ENCODE peak calls at places on chromosomes 16 and 17, in ten cellular contexts. D is GM20000, Q is upper lobe of right lung, H is A549, N is astrocyte of the spinal cord, Y is natural killer cell, T is choroid plexus epithelial cell, B is uterus, O is transverse colon, Z is tibial nerve. F is an unnamed sample.

GRCh38 chr17:81328925-81329278 is 33.8 kb upstream of the SLC38A10 start:
- DNase-seq in N (no peak), Q (no peak), H (peak), O (no peak), Z (no peak), B (no peak), Y (no peak), D (no peak), T (no peak), F (no peak)

GRCh38 chr17:29929006-29929543 is 953 bp downstream of the SSH2 start:
- DNase-seq in T (peak), O (peak), H (peak), Z (no peak), D (no peak), Y (no peak), Q (no peak), B (peak), N (peak), F (no peak)

GRCh38 chr16:2475413-2476344 is 752 bp downstream of the TBC1D24 start:
- DNase-seq in T (no peak), Q (peak), O (peak), Z (no peak), B (no peak), N (no peak), Y (no peak), H (no peak), D (peak), F (no peak)

GRCh38 chr16:80718480-80719220 is 85.7 kb downstream of the CDYL2 start:
- DNase-seq in H (no peak), D (no peak), T (peak), Y (no peak), Z (no peak), B (no peak), Q (no peak), O (no peak), N (peak), F (no peak)

GRCh38 chr16:87317766-87318121 is 552 bp upstream of the C16orf95 start:
- DNase-seq in Y (no peak), Q (peak), D (peak), B (peak), T (peak), H (peak), Z (no peak), O (peak), N (no peak), F (no peak)

GRCh38 chr17:27493088-27493487 is 36.8 kb downstream of the KSR1 start:
- DNase-seq in H (no peak), Q (no peak), Z (no peak), B (no peak), D (no peak), T (no peak), N (no peak), O (no peak), Y (no peak), F (no peak)

GRCh38 chr16:2799852-2800226 is 1.6 kb downstream of the PRSS41 start:
- DNase-seq in Z (no peak), N (no peak), O (peak), Q (peak), H (peak), B (no peak), T (peak), D (no peak), Y (no peak), F (no peak)

GRCh38 chr16:4392382-4393242 is 21.0 kb downstream of the VASN start:
- DNase-seq in N (peak), B (peak), O (no peak), Y (no peak), Z (no peak), D (no peak), T (peak), Q (no peak), H (no peak), F (peak)

GRCh38 chr17:69857412-69857835 is 217.6 kb upstream of the KCNJ16 start:
- DNase-seq in B (no peak), D (no peak), N (peak), Z (no peak), T (peak), O (no peak), Y (no peak), Q (no peak), H (peak), F (no peak)

GRCh38 chr16:1723450-1724147 is 17.6 kb downstream of the MAPK8IP3 start:
- DNase-seq in T (peak), O (peak), Q (no peak), H (peak), B (no peak), D (peak), Y (no peak), Z (peak), N (peak), F (no peak)

GRCh38 chr17:65074778-65075250 is 18.3 kb upstream of the GNA13 start:
- DNase-seq in H (peak), N (no peak), D (no peak), Y (no peak), B (peak), Q (peak), T (peak), O (peak), Z (no peak), F (peak)

GRCh38 chr16:149024-149675 is 3.3 kb upstream of the HBZ start:
- DNase-seq in T (peak), Y (no peak), D (no peak), Q (no peak), Z (no peak), H (no peak), N (peak), O (no peak), B (no peak), F (no peak)

GRCh38 chr17:68290955-68291835 is at the start of the genes ARSG and SLC16A6:
- DNase-seq in H (peak), Z (no peak), Q (peak), Y (peak), B (no peak), N (peak), D (peak), O (peak), T (peak), F (peak)

GRCh38 chr16:57358527-57359095 is at the start of gene CCL22:
- DNase-seq in Q (no peak), T (no peak), O (no peak), D (peak), N (no peak), B (no peak), Y (no peak), Z (no peak), H (no peak), F (no peak)

GRCh38 chr17:1617620-1618174 is 10.9 kb downstream of the SLC43A2 start:
- DNase-seq in Y (no peak), O (peak), D (no peak), Z (peak), H (peak), N (peak), T (peak), Q (no peak), B (peak), F (no peak)

GRCh38 chr17:50831430-50832064 is 3.8 kb upstream of the WFIKKN2 start:
- DNase-seq in Z (no peak), O (no peak), B (no peak), Q (no peak), N (no peak), H (no peak), Y (no peak), T (peak), D (no peak), F (no peak)

GRCh38 chr17:65278050-65278819 is 141.1 kb downstream of the RGS9 start:
- DNase-seq in N (peak), Z (no peak), Y (no peak), D (no peak), Q (no peak), H (peak), B (no peak), O (peak), T (peak), F (peak)

GRCh38 chr17:37067555-37068111 is 118.9 kb downstream of the AATF start:
- DNase-seq in Q (no peak), N (peak), Z (no peak), O (peak), Y (no peak), D (no peak), H (peak), B (no peak), T (peak), F (no peak)

GRCh38 chr17:13638855-13639458 is 37.2 kb upstream of the HS3ST3A1 start:
- DNase-seq in D (no peak), B (no peak), Z (no peak), O (no peak), Q (no peak), Y (no peak), H (no peak), N (peak), T (peak), F (no peak)

GRCh38 chr16:17607075-17607509 is 136.3 kb upstream of the XYLT1 start:
- DNase-seq in T (no peak), N (no peak), B (no peak), H (no peak), Y (no peak), Z (no peak), D (no peak), O (no peak), Q (no peak), F (no peak)

GRCh38 chr16:72928089-72928981 is 119.6 kb downstream of the ZFHX3 start:
- DNase-seq in Z (no peak), B (no peak), N (no peak), D (no peak), T (no peak), Y (no peak), O (no peak), H (no peak), Q (no peak), F (no peak)

GRCh38 chr17:41549596-41550039 is 21.5 kb upstream of the KRT19 start:
- DNase-seq in D (no peak), H (no peak), Z (no peak), N (no peak), T (peak), O (peak), Q (no peak), B (peak), Y (no peak), F (no peak)

GRCh38 chr17:77147357-77147801 is 6.6 kb downstream of the SEC14L1 start:
- DNase-seq in N (no peak), Z (no peak), B (no peak), H (no peak), D (peak), O (peak), T (no peak), Y (no peak), Q (peak), F (no peak)

GRCh38 chr17:59796785-59797205 is 89.3 kb downstream of the VMP1 start:
- DNase-seq in O (no peak), B (no peak), D (no peak), Z (no peak), H (no peak), Y (no peak), Q (no peak), N (no peak), T (no peak), F (no peak)

GRCh38 chr17:31470592-31470991 is 79.1 kb downstream of the RAB11FIP4 start:
- DNase-seq in Z (no peak), O (no peak), D (no peak), B (no peak), H (no peak), Q (no peak), T (no peak), Y (no peak), N (no peak), F (no peak)

GRCh38 chr17:42679001-42679491 is 2.3 kb upstream of the PLEKHH3 start:
- DNase-seq in N (peak), Z (peak), Y (no peak), B (peak), D (peak), T (peak), H (peak), Q (peak), O (peak), F (no peak)

GRCh38 chr17:19387921-19388521 is 1.0 kb upstream of the MFAP4 start:
- DNase-seq in O (no peak), N (peak), B (no peak), T (peak), H (no peak), Z (peak), Y (no peak), D (no peak), Q (no peak), F (no peak)

GRCh38 chr16:89033304-89033703 is 56.3 kb upstream of the CBFA2T3 start:
- DNase-seq in D (no peak), T (no peak), O (no peak), N (no peak), Q (no peak), Z (no peak), B (no peak), H (no peak), Y (no peak), F (no peak)

GRCh38 chr17:75475851-75476250 is 19.4 kb downstream of the TMEM94 start:
- DNase-seq in H (no peak), Q (no peak), Y (no peak), T (no peak), O (no peak), B (no peak), D (no peak), Z (no peak), N (no peak), F (no peak)

GRCh38 chr17:19341641-19342610 is 20.6 kb downstream of the B9D1 start:
- DNase-seq in Q (peak), H (no peak), Z (no peak), Y (no peak), O (no peak), B (peak), D (no peak), N (no peak), T (peak), F (no peak)

GRCh38 chr16:75202069-75202590 is 4.8 kb downstream of the CTRB2 start:
- DNase-seq in D (no peak), Y (no peak), H (no peak), Z (no peak), N (no peak), B (no peak), O (no peak), T (no peak), Q (peak), F (no peak)

GRCh38 chr16:74035816-74036215 is 260.8 kb upstream of the PSMD7 start:
- DNase-seq in T (peak), Q (no peak), N (no peak), Z (no peak), Y (no peak), B (no peak), D (no peak), H (peak), O (no peak), F (no peak)
- TF ChIP-seq CTCF in T (peak), Q (no peak), N (peak), Z (no peak), Y (no peak), B (no peak), D (no peak), H (peak), O (no peak), F (no peak)

DNA sequence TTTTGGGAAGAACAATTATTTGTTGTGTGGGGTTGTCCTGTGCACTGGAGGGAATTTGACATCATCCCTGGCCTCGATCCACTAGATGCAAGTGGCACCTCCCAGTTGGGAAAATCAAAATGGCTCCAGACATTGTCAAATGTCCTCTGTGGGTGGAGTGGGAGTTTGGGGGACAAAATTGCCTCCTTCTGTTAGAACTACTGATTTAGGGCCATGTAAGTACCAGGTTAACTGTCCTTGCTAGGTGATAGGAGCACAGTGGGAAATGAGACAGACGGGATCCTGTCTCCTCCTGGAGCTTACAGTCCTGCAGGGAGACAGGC is 56.8 kb downstream of the ARHGAP23 start:
- DNase-seq in B (no peak), N (no peak), Y (no peak), H (no peak), O (no peak), D (no peak), Z (no peak), T (no peak), Q (no peak), F (no peak)
- TF ChIP-seq CTCF in B (no peak), N (no peak), Y (peak), H (no peak), O (no peak), D (no peak), Z (no peak), T (no peak), Q (no peak), F (peak)

GRCh38 chr17:71764507-71764906 is 356.3 kb upstream of the SOX9 start:
- DNase-seq in Q (no peak), N (peak), Y (no peak), D (peak), B (no peak), H (peak), T (peak), Z (no peak), O (peak), F (no peak)
- TF ChIP-seq CTCF in Q (no peak), N (peak), Y (no peak), D (peak), B (no peak), H (peak), T (peak), Z (peak), O (peak), F (no peak)

GRCh38 chr17:63435681-63436522 is 10.2 kb downstream of the CYB561 start:
- DNase-seq in T (no peak), N (no peak), Y (no peak), B (peak), O (peak), Z (no peak), Q (peak), H (no peak), D (peak), F (no peak)
- TF ChIP-seq CTCF in T (no peak), N (no peak), Y (no peak), B (no peak), O (peak), Z (no peak), Q (peak), H (no peak), D (no peak), F (no peak)

DNA sequence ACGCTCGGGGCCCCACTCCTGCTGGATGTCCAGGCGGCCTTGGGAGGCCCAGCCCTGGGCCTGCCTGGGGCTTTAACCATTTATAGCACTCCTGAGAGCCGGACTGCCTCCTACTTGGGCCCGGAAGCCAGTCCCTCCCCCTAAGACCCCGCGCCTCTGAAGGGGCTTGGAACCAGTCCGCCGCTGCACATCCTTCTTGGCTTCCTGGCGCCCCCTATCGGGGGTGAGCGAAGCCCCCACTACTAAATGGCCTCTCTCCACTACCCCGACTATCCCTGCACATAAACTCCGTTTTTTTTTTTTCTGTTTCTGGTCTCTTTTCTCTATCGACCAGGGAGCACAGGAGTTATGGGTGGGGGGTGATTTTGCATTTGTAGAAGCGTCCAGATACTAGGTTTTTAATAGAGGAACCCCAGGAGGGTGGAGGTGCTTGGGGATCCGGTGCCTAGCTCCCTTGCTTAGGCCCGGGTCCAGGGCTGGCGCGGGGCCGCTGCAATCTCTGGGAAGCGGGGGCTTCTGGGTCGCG is 633 bp upstream of the NOL3 start:
- DNase-seq in N (no peak), O (peak), D (peak), Z (peak), H (peak), T (peak), Q (no peak), Y (no peak), B (no peak), F (no peak)
- TF ChIP-seq CTCF in N (peak), O (peak), D (peak), Z (peak), H (peak), T (peak), Q (peak), Y (peak), B (peak), F (peak)

GRCh38 chr17:58083491-58084316 is 485 bp downstream of the DYNLL2 start:
- DNase-seq in T (peak), D (peak), O (peak), Q (peak), B (peak), H (peak), N (peak), Y (peak), Z (no peak), F (no peak)

GRCh38 chr17:58084317-58084981 is 1.2 kb downstream of the DYNLL2 start:
- DNase-seq in O (peak), N (no peak), Y (peak), H (peak), T (peak), B (peak), D (peak), Z (peak), Q (peak), F (no peak)

GRCh38 chr17:58082870-58083490 is at the start of gene DYNLL2:
- DNase-seq in H (peak), N (peak), T (peak), O (peak), B (peak), Q (peak), Z (peak), Y (peak), D (peak), F (peak)

GRCh38 chr17:58086953-58087352 is 3.7 kb downstream of the DYNLL2 start:
- DNase-seq in Y (no peak), Q (no peak), Z (no peak), N (no peak), O (no peak), D (no peak), T (no peak), H (no peak), B (no peak), F (no peak)

DNA sequence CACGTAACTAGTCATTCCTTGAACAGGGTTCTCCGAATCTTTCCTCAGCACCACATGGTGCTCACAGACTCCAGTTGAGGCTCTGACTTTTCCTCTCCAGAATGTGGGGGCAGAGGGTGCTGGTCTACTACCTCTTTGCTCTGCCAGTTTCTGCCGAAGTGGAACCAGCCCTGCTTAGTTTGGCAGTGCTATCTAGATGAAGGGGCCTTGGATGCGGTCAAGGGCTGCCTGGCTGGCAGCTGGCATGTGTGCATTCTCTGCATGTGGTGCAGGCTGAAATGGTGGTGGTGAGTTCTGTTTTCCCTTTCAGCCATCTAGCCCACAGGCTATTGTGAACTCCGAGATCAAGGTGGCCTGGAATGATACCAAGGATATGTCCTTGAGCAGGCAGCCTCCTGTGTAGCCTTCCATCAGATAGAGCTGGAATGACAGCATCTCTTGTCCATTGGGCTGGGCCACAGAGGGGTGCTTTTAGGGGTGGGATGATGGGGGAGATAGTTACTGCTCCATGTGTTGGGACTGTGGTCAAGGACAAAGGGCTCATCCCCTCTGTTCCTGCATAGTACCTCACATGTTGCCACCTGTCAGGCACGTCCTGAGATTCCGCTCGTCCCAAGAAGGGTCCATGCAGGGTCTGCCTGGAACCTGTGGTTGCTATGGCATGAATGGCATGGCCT is 2.0 kb downstream of the DYNLL2 start:
- DNase-seq in D (no peak), Q (no peak), O (no peak), Z (no peak), T (no peak), H (no peak), Y (no peak), B (no peak), N (no peak), F (no peak)
- TF ChIP-seq CTCF in D (no peak), Q (no peak), O (no peak), Z (no peak), T (no peak), H (no peak), Y (no peak), B (no peak), N (no peak), F (no peak)

DNA sequence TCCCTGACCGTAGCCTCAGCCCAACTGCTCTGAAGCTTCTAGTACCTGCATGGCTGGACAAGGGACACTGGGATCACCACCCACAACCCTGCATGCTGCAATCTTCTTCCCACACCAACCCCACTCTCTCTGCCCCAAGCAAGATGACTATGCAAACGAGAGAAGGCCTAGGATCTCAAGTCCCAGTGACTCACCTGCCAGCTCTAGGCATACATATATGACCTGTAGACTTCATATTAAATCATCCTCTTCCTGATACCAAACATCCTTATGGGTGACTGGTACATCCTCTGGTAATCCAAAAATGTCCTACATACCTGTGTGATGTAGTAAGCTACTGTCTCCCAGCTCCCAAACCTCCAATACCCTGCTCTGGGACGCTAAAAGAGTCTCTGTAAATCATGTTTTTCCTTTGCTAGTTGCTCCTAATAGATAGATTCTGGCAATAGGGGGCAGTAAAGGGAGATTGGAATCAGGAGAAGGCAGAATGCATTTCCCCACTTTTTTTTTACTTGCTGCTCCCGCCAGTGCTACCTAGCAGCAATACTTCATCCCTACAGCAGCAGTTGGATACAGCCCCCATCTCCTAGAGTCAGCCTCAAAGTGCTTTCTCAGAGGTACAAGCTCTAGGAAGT is 43.4 kb upstream of the SOX9 start:
- DNase-seq in B (no peak), O (no peak), D (no peak), H (no peak), Y (no peak), Q (no peak), Z (no peak), N (no peak), T (no peak), F (no peak)
- TF ChIP-seq CTCF in B (no peak), O (no peak), D (no peak), H (no peak), Y (no peak), Q (no peak), Z (no peak), N (no peak), T (peak), F (no peak)

F was measured in mesothelial cell of epicardium.